ENCODE peak calls at places on chromosomes 12 and 14, in six cellular contexts. G, A, W, U, F and C are unnamed samples.

GRCh38 chr12:101826766-101827368 is 3.9 kb downstream of the GNPTAB start:
- DNase-seq in G (no peak), A (no peak), W (no peak), U (no peak), F (no peak), C (no peak)

GRCh38 chr12:26117321-26117720 is 7.5 kb downstream of the BHLHE41 start:
- DNase-seq in G (no peak), A (no peak), W (no peak), U (no peak), F (no peak), C (no peak)

GRCh38 chr14:65637780-65638179 is 225.2 kb downstream of the FUT8 start:
- DNase-seq in G (peak; percentile 62), A (no peak), W (no peak), U (no peak), F (peak; percentile 69), C (peak; percentile 16)

GRCh38 chr14:100902295-100902694 is 1.2 kb downstream of the RTL1 start:
- DNase-seq in G (no peak), A (no peak), W (peak; percentile 66), U (no peak), F (peak; percentile 26), C (peak; percentile 63)

GRCh38 chr12:128813883-128814282 is 9.9 kb downstream of the SLC15A4 start:
- DNase-seq in G (no peak), A (no peak), W (no peak), U (no peak), F (no peak), C (no peak)

GRCh38 chr14:42424501-42424900 is 817.8 kb downstream of the LRFN5 start:
- DNase-seq in G (no peak), A (no peak), W (no peak), U (no peak), F (no peak), C (no peak)

GRCh38 chr12:94186461-94187237 is 38.3 kb downstream of the PLXNC1 start:
- DNase-seq in G (peak; percentile 18), A (peak; percentile 67), W (peak; percentile 81), U (no peak), F (no peak), C (peak; percentile 87)

GRCh38 chr12:57802607-57803006 is 15.9 kb downstream of the AVIL start:
- DNase-seq in G (no peak), A (no peak), W (no peak), U (no peak), F (no peak), C (no peak)

GRCh38 chr14:77098470-77099353 is 654 bp downstream of the CIPC start:
- DNase-seq in G (no peak), A (peak; percentile 80), W (no peak), U (peak; percentile 29), F (no peak), C (peak; percentile 31)